ENCODE peak calls at places on chromosomes 3 and 15, in five cellular contexts. One of them, this sample, is unnamed.

GRCh38 chr3:102699819-102700140 is 265.0 kb downstream of the ZPLD1 start:
- DNase-seq in thyroid gland: no peak
- DNase-seq in ascending aorta: no peak
- DNase-seq in thoracic aorta: no peak
- DNase-seq in tibial nerve: no peak
- DNase-seq in this sample: no peak

GRCh38 chr3:61132062-61132461 is 119.2 kb downstream of the FHIT start:
- DNase-seq in thyroid gland: no peak
- DNase-seq in ascending aorta: no peak
- DNase-seq in thoracic aorta: no peak
- DNase-seq in tibial nerve: no peak
- DNase-seq in this sample: no peak

GRCh38 chr3:95721938-95722337 is 1092.5 kb upstream of the EPHA6 start:
- DNase-seq in thyroid gland: no peak
- DNase-seq in ascending aorta: no peak
- DNase-seq in thoracic aorta: no peak
- DNase-seq in tibial nerve: no peak
- DNase-seq in this sample: no peak

GRCh38 chr3:153621988-153622387 is 460.0 kb downstream of the RAP2B start:
- DNase-seq in thyroid gland: no peak
- DNase-seq in ascending aorta: no peak
- DNase-seq in thoracic aorta: no peak
- DNase-seq in tibial nerve: no peak
- DNase-seq in this sample: peak

GRCh38 chr3:10376353-10376752 is 55.4 kb upstream of the SEC13 start:
- DNase-seq in thyroid gland: no peak
- DNase-seq in ascending aorta: no peak
- DNase-seq in thoracic aorta: no peak
- DNase-seq in tibial nerve: no peak
- DNase-seq in this sample: no peak

GRCh38 chr15:86849563-86849962 is 769.9 kb downstream of the AGBL1 start:
- DNase-seq in thyroid gland: no peak
- DNase-seq in ascending aorta: no peak
- DNase-seq in thoracic aorta: no peak
- DNase-seq in tibial nerve: no peak
- DNase-seq in this sample: no peak

GRCh38 chr15:52649686-52650085 is 29.5 kb downstream of the ATOSA start:
- DNase-seq in thyroid gland: no peak
- DNase-seq in ascending aorta: no peak
- DNase-seq in thoracic aorta: no peak
- DNase-seq in tibial nerve: no peak
- DNase-seq in this sample: no peak

GRCh38 chr3:148998715-148999413 is 7.5 kb downstream of the GYG1 start:
- DNase-seq in thyroid gland: no peak
- DNase-seq in ascending aorta: no peak
- DNase-seq in thoracic aorta: no peak
- DNase-seq in tibial nerve: no peak
- DNase-seq in this sample: peak

GRCh38 chr3:107524214-107525100 is 1.7 kb downstream of the BBX start:
- DNase-seq in thyroid gland: peak
- DNase-seq in ascending aorta: peak
- DNase-seq in thoracic aorta: no peak
- DNase-seq in tibial nerve: peak
- DNase-seq in this sample: peak

GRCh38 chr3:155031191-155031590 is 48.9 kb upstream of the MME start:
- DNase-seq in thyroid gland: no peak
- DNase-seq in ascending aorta: no peak
- DNase-seq in thoracic aorta: no peak
- DNase-seq in tibial nerve: no peak
- DNase-seq in this sample: peak

GRCh38 chr3:129694228-129694627 is 87.8 kb upstream of the PLXND1 start:
- DNase-seq in thyroid gland: no peak
- DNase-seq in ascending aorta: no peak
- DNase-seq in thoracic aorta: no peak
- DNase-seq in tibial nerve: no peak
- DNase-seq in this sample: no peak

GRCh38 chr3:61358364-61358763 is 107.1 kb upstream of the FHIT start:
- DNase-seq in thyroid gland: peak
- DNase-seq in ascending aorta: peak
- DNase-seq in thoracic aorta: no peak
- DNase-seq in tibial nerve: peak
- DNase-seq in this sample: no peak

GRCh38 chr3:127454051-127454450 is 136.5 kb downstream of the TPRA1 start:
- DNase-seq in thyroid gland: no peak
- DNase-seq in ascending aorta: peak
- DNase-seq in thoracic aorta: no peak
- DNase-seq in tibial nerve: no peak
- DNase-seq in this sample: no peak

GRCh38 chr3:187858086-187858485 is 112.8 kb upstream of the BCL6 start:
- DNase-seq in thyroid gland: no peak
- DNase-seq in ascending aorta: no peak
- DNase-seq in thoracic aorta: no peak
- DNase-seq in tibial nerve: peak
- DNase-seq in this sample: peak

GRCh38 chr3:8482263-8482662 is 19.4 kb upstream of the LMCD1 start:
- DNase-seq in thyroid gland: no peak
- DNase-seq in ascending aorta: no peak
- DNase-seq in thoracic aorta: no peak
- DNase-seq in tibial nerve: no peak
- DNase-seq in this sample: no peak

GRCh38 chr15:65028338-65028737 is 1.1 kb downstream of the MTFMT start:
- DNase-seq in thyroid gland: no peak
- DNase-seq in ascending aorta: no peak
- DNase-seq in thoracic aorta: no peak
- DNase-seq in tibial nerve: no peak
- DNase-seq in this sample: no peak

GRCh38 chr3:149282836-149283235 is 50.6 kb downstream of the TM4SF18 start:
- DNase-seq in thyroid gland: no peak
- DNase-seq in ascending aorta: no peak
- DNase-seq in thoracic aorta: no peak
- DNase-seq in tibial nerve: no peak
- DNase-seq in this sample: no peak

GRCh38 chr3:89742546-89742945 is 635.1 kb downstream of the EPHA3 start:
- DNase-seq in thyroid gland: no peak
- DNase-seq in ascending aorta: no peak
- DNase-seq in thoracic aorta: no peak
- DNase-seq in tibial nerve: no peak
- DNase-seq in this sample: no peak

GRCh38 chr3:67109651-67110204 is 111.6 kb downstream of the KBTBD8 start:
- DNase-seq in thyroid gland: no peak
- DNase-seq in ascending aorta: no peak
- DNase-seq in thoracic aorta: no peak
- DNase-seq in tibial nerve: no peak
- DNase-seq in this sample: peak

GRCh38 chr15:29323557-29323956 is 53.9 kb upstream of the NSMCE3 start:
- DNase-seq in thyroid gland: no peak
- DNase-seq in ascending aorta: no peak
- DNase-seq in thoracic aorta: no peak
- DNase-seq in tibial nerve: no peak
- DNase-seq in this sample: no peak

GRCh38 chr3:10137178-10137577 is 4.4 kb upstream of the VHL start:
- DNase-seq in thyroid gland: no peak
- DNase-seq in ascending aorta: no peak
- DNase-seq in thoracic aorta: no peak
- DNase-seq in tibial nerve: no peak
- DNase-seq in this sample: no peak

GRCh38 chr3:107452436-107452835 is 70.3 kb upstream of the BBX start:
- DNase-seq in thyroid gland: no peak
- DNase-seq in ascending aorta: no peak
- DNase-seq in thoracic aorta: no peak
- DNase-seq in tibial nerve: no peak
- DNase-seq in this sample: no peak

GRCh38 chr3:59212128-59212764 is 162.4 kb upstream of the CFAP20DC start:
- DNase-seq in thyroid gland: no peak
- DNase-seq in ascending aorta: no peak
- DNase-seq in thoracic aorta: no peak
- DNase-seq in tibial nerve: peak
- DNase-seq in this sample: peak

GRCh38 chr3:57784089-57784735 is 28.1 kb downstream of the SLMAP start:
- DNase-seq in thyroid gland: no peak
- DNase-seq in ascending aorta: no peak
- DNase-seq in thoracic aorta: no peak
- DNase-seq in tibial nerve: no peak
- DNase-seq in this sample: no peak

GRCh38 chr3:87228316-87228715 is 1.2 kb downstream of the CHMP2B start:
- DNase-seq in thyroid gland: no peak
- DNase-seq in ascending aorta: no peak
- DNase-seq in thoracic aorta: no peak
- DNase-seq in tibial nerve: no peak
- DNase-seq in this sample: peak

GRCh38 chr3:190210608-190211007 is 89.9 kb upstream of the P3H2 start:
- DNase-seq in thyroid gland: no peak
- DNase-seq in ascending aorta: no peak
- DNase-seq in thoracic aorta: no peak
- DNase-seq in tibial nerve: no peak
- DNase-seq in this sample: no peak

GRCh38 chr3:190217081-190217480 is 96.4 kb upstream of the P3H2 start:
- DNase-seq in thyroid gland: no peak
- DNase-seq in ascending aorta: no peak
- DNase-seq in thoracic aorta: no peak
- DNase-seq in tibial nerve: no peak
- DNase-seq in this sample: peak

GRCh38 chr3:190209533-190209932 is 88.8 kb upstream of the P3H2 start:
- DNase-seq in thyroid gland: no peak
- DNase-seq in ascending aorta: no peak
- DNase-seq in thoracic aorta: no peak
- DNase-seq in tibial nerve: no peak
- DNase-seq in this sample: no peak

DNA sequence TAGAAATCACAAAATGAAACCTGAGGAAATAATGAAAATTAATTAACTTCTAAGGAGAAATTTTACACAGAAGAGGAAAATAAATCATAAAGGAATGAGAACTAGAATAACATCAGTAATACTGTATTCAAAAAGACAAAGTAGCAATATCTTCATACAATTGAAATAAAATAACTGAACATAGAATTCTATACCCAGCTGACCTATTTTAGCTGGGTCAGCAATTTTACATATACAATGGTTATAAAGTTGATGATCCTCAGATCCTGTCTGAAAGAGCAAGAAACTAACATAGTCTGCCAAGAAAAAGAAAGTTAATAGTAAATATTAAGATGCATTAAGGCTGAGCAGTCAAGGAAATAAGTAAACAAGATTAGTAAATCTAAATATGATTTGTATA is 93.0 kb upstream of the P3H2 start:
- DNase-seq in thyroid gland: no peak
- DNase-seq in ascending aorta: no peak
- DNase-seq in thoracic aorta: no peak
- DNase-seq in tibial nerve: no peak
- DNase-seq in this sample: no peak
- H3K4me3 ChIP-seq in thyroid gland: no peak
- H3K4me3 ChIP-seq in ascending aorta: no peak
- H3K4me3 ChIP-seq in thoracic aorta: no peak
- H3K4me3 ChIP-seq in tibial nerve: no peak
- H3K4me3 ChIP-seq in this sample: no peak

GRCh38 chr15:93866441-93866840 is 364.9 kb upstream of the MCTP2 start:
- DNase-seq in thyroid gland: no peak
- DNase-seq in ascending aorta: no peak
- DNase-seq in thoracic aorta: no peak
- DNase-seq in tibial nerve: no peak
- DNase-seq in this sample: no peak
- TF ChIP-seq CTCF in thyroid gland: no peak
- TF ChIP-seq CTCF in ascending aorta: no peak
- TF ChIP-seq CTCF in thoracic aorta: no peak
- TF ChIP-seq CTCF in tibial nerve: no peak
- TF ChIP-seq CTCF in this sample: no peak

GRCh38 chr3:30721314-30721634 is 114.9 kb downstream of the TGFBR2 start:
- DNase-seq in thyroid gland: no peak
- DNase-seq in ascending aorta: no peak
- DNase-seq in thoracic aorta: no peak
- DNase-seq in tibial nerve: no peak
- DNase-seq in this sample: no peak
- H3K4me3 ChIP-seq in thyroid gland: no peak
- H3K4me3 ChIP-seq in ascending aorta: no peak
- H3K4me3 ChIP-seq in thoracic aorta: no peak
- H3K4me3 ChIP-seq in tibial nerve: no peak
- H3K4me3 ChIP-seq in this sample: no peak

DNA sequence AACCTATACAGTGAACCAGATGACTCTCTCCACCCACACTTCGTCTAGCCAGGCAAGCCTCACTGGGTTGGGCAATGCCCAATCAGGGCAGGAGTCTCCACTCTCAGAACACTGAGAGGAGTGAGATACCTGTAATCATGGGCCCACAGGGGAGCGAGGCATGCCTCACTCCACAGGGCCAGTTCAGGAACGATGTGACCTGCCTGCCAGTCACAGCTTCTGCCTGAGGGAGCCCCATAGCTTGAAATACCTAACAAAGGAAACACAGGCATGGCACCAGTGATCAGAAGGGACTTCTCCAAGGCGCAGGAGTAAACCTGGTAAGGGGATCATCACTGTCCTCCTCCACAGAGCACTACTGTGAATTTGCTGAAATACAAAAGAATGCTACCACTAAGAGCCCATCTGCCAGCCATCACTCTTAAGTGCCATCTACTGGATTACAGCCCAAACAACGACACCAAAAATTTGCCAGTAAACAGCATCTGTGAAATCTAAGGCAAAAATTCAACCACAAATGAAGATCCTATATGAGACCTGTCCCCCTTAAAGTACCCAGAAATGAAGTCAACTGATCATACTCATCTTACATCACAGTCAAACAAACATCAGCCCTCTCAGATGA is 689.9 kb upstream of the SEMA6D start:
- DNase-seq in thyroid gland: no peak
- DNase-seq in ascending aorta: no peak
- DNase-seq in thoracic aorta: no peak
- DNase-seq in tibial nerve: no peak
- DNase-seq in this sample: no peak
- TF ChIP-seq CTCF in thyroid gland: no peak
- TF ChIP-seq CTCF in ascending aorta: no peak
- TF ChIP-seq CTCF in thoracic aorta: no peak
- TF ChIP-seq CTCF in tibial nerve: no peak
- TF ChIP-seq CTCF in this sample: no peak

DNA sequence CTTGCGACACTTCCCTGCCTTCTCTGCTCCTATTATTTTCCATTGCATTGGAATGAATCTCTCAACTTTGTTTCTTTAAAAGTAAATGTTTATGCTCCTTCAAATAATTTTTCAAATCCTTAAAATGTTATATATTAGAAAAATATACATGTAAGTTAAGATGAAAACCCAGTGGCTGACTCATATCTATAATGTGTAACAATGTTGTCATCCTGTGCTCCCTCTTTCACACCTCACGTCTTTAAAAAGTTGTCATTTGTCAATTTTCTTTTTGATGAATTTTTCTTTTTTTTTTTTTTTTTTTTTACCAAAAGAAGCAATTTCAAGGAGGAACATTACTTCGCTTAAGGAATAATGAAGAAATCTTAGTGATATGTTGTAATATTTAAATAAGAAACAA is 3.7 kb downstream of the RBMS3 start:
- DNase-seq in thyroid gland: no peak
- DNase-seq in ascending aorta: no peak
- DNase-seq in thoracic aorta: no peak
- DNase-seq in tibial nerve: no peak
- DNase-seq in this sample: no peak
- H3K4me3 ChIP-seq in thyroid gland: peak
- H3K4me3 ChIP-seq in ascending aorta: peak
- H3K4me3 ChIP-seq in thoracic aorta: peak
- H3K4me3 ChIP-seq in tibial nerve: peak
- H3K4me3 ChIP-seq in this sample: peak

This sample was measured in foreskin fibroblast.